ENCODE peak calls at places on chromosomes 11 and 22, in seven cellular contexts. Y is non-pigmented ciliary epithelial cell; I is neural progenitor cell; J is lower lobe of right lung; Q is right cardiac atrium; M is activated T-cell treated with anti-CD3 and anti-CD28 coated beads, Interleukin-2, amount 50 U/mL, for 4 hours; H is bronchial epithelial cell. T is an unnamed sample.

GRCh38 chr22:22709719-22710445 is 65.5 kb downstream of the GGTLC2 start:
- DNase-seq in H (no peak), Q (no peak), I (peak; percentile 67), Y (no peak), M (no peak), J (no peak), T (no peak)

GRCh38 chr11:6357222-6357621 is 33.1 kb upstream of the SMPD1 start:
- DNase-seq in J (no peak), I (no peak), Y (peak; percentile 74), H (peak; percentile 87), Q (peak; percentile 87), M (no peak), T (no peak)

GRCh38 chr22:26744892-26745808 is 87.8 kb downstream of the MIAT start:
- DNase-seq in H (peak; percentile 51), Y (no peak), I (no peak), M (no peak), Q (no peak), J (no peak), T (no peak)

GRCh38 chr11:75969626-75970308 is 154.8 kb downstream of the UVRAG start:
- DNase-seq in J (no peak), I (no peak), M (no peak), Y (no peak), H (no peak), Q (no peak), T (no peak)

GRCh38 chr11:69817265-69818236 is 1.7 kb downstream of the FGF3 start:
- DNase-seq in Y (no peak), I (peak; percentile 77), M (no peak), H (no peak), J (no peak), Q (no peak), T (no peak)

GRCh38 chr11:75555079-75555811 is 6.8 kb upstream of the SERPINH1 start:
- DNase-seq in Y (no peak), Q (no peak), H (no peak), I (no peak), M (no peak), J (no peak), T (no peak)

GRCh38 chr11:127071606-127072005 is 71.0 kb upstream of the KIRREL3 start:
- DNase-seq in M (no peak), Q (no peak), J (no peak), H (no peak), Y (no peak), I (no peak), T (no peak)

GRCh38 chr11:8355418-8355742 is 91.7 kb upstream of the LMO1 start:
- DNase-seq in I (no peak), J (no peak), M (no peak), H (no peak), Q (no peak), Y (no peak), T (peak; percentile 51)

GRCh38 chr11:107468596-107468995 is 11.0 kb upstream of the CWF19L2 start:
- DNase-seq in Y (no peak), Q (no peak), H (peak; percentile 18), M (no peak), I (no peak), J (no peak), T (no peak)

GRCh38 chr11:73493838-73494598 is 103.9 kb downstream of the FAM168A start:
- DNase-seq in I (peak; percentile 72), H (peak; percentile 82), Q (no peak), J (no peak), M (no peak), Y (peak; percentile 47), T (no peak)

GRCh38 chr22:49629586-49630447 is 197.9 kb downstream of the BRD1 start:
- DNase-seq in J (peak; percentile 42), Q (no peak), I (no peak), Y (no peak), M (no peak), H (no peak), T (peak; percentile 88)

GRCh38 chr11:44607324-44607962 is 42.0 kb downstream of the CD82 start:
- DNase-seq in H (peak; percentile 40), M (no peak), J (no peak), Y (no peak), Q (no peak), I (no peak), T (no peak)

GRCh38 chr22:43272301-43272700 is 70.9 kb downstream of the SCUBE1 start:
- DNase-seq in J (peak; percentile 65), M (no peak), I (no peak), Q (no peak), H (peak; percentile 18), Y (no peak), T (no peak)

GRCh38 chr11:92322225-92322624 is 97.6 kb downstream of the FAT3 start:
- DNase-seq in H (peak; percentile 32), Q (no peak), I (no peak), M (no peak), Y (no peak), J (no peak), T (no peak)

GRCh38 chr11:64990222-64990918 is 6.4 kb downstream of the BATF2 start:
- DNase-seq in J (peak; percentile 58), Q (peak; percentile 70), Y (no peak), I (no peak), H (no peak), M (no peak), T (no peak)

GRCh38 chr11:59154585-59154984 is 11.9 kb downstream of the FAM111A start:
- DNase-seq in M (no peak), H (no peak), J (no peak), Y (no peak), Q (no peak), I (no peak), T (no peak)

GRCh38 chr11:119701591-119702260 is 27.3 kb downstream of the NECTIN1 start:
- DNase-seq in Y (no peak), M (no peak), Q (no peak), H (peak; percentile 43), I (no peak), J (no peak), T (no peak)

GRCh38 chr22:39537981-39538380 is 5.4 kb upstream of the RPS19BP1 start:
- DNase-seq in M (no peak), I (no peak), Y (no peak), H (no peak), J (no peak), Q (no peak), T (no peak)

GRCh38 chr11:65879622-65880021 is at the start of gene CTSW:
- DNase-seq in H (no peak), Q (no peak), M (no peak), I (no peak), J (peak; percentile 62), Y (no peak), T (no peak)

GRCh38 chr22:48492371-48493320 is 1335.0 kb downstream of the BRD1 start:
- DNase-seq in I (peak; percentile 89), M (no peak), J (peak; percentile 69), H (peak; percentile 46), Y (peak; percentile 36), Q (peak; percentile 39), T (peak; percentile 65)

GRCh38 chr11:29773656-29774264 is 243.1 kb downstream of the KCNA4 start:
- DNase-seq in I (no peak), M (no peak), J (no peak), Y (peak; percentile 26), Q (no peak), H (peak; percentile 99), T (no peak)

GRCh38 chr22:46542011-46542985 is 4.9 kb upstream of the CELSR1 start:
- DNase-seq in H (peak; percentile 59), J (peak; percentile 84), I (peak; percentile 87), Q (peak; percentile 76), M (peak; percentile 63), Y (no peak), T (peak; percentile 95)

GRCh38 chr22:35477911-35478582 is 62.6 kb upstream of the RASD2 start:
- DNase-seq in I (no peak), H (peak; percentile 38), M (no peak), Q (no peak), Y (no peak), J (no peak), T (no peak)

GRCh38 chr11:765025-765801 is 12.1 kb downstream of the GATD1 start:
- DNase-seq in Y (no peak), H (peak; percentile 48), I (peak; percentile 72), M (peak; percentile 59), J (peak; percentile 77), Q (peak; percentile 52), T (no peak)

GRCh38 chr11:1770061-1770460 is 6.3 kb upstream of the CTSD start:
- DNase-seq in Q (no peak), J (no peak), I (no peak), Y (no peak), H (no peak), M (no peak), T (no peak)

GRCh38 chr11:34640050-34640971 is 19.4 kb downstream of the EHF start:
- DNase-seq in M (no peak), J (peak; percentile 87), Y (no peak), H (peak; percentile 80), I (peak; percentile 64), Q (no peak), T (no peak)